ENCODE peak calls at places on chromosomes 6 and 20, in four cellular contexts. L, Y, I and T are unnamed samples.

GRCh38 chr20:21027569-21027968 is 78.6 kb downstream of the LINC00237 start:
- DNase-seq in L (peak; percentile 75), Y (peak; percentile 9), I (no peak), T (peak; percentile 62)

GRCh38 chr6:139037490-139037889 is 8.9 kb downstream of the ABRACL start:
- DNase-seq in L (no peak), Y (no peak), I (no peak), T (no peak)

GRCh38 chr20:36924167-36925045 is 27.1 kb downstream of the SAMHD1 start:
- DNase-seq in L (no peak), Y (peak; percentile 66), I (no peak), T (no peak)

GRCh38 chr6:25942561-25943147 is 12.2 kb upstream of the SLC17A2 start:
- DNase-seq in L (peak; percentile 76), Y (peak; percentile 58), I (no peak), T (peak; percentile 16)

GRCh38 chr6:92263864-92264263 is 1155.5 kb downstream of the EPHA7 start:
- DNase-seq in L (no peak), Y (no peak), I (no peak), T (no peak)

GRCh38 chr6:29941916-29942274 is 437 bp upstream of the HLA-A start:
- DNase-seq in L (no peak), Y (no peak), I (no peak), T (no peak)

GRCh38 chr6:138157986-138158638 is 3.6 kb upstream of the ARFGEF3 start:
- DNase-seq in L (no peak), Y (no peak), I (no peak), T (no peak)

GRCh38 chr20:23595941-23596340 is 9.8 kb downstream of the CST9 start:
- DNase-seq in L (no peak), Y (no peak), I (no peak), T (no peak)

GRCh38 chr20:46602429-46602828 is 48.8 kb downstream of the SLC13A3 start:
- DNase-seq in L (no peak), Y (no peak), I (no peak), T (no peak)

GRCh38 chr6:7561153-7561964 is 19.9 kb downstream of the DSP start:
- DNase-seq in L (peak; percentile 100), Y (peak; percentile 56), I (no peak), T (no peak)

GRCh38 chr20:24489631-24490260 is 20.3 kb downstream of the SYNDIG1 start:
- DNase-seq in L (no peak), Y (no peak), I (no peak), T (no peak)

GRCh38 chr6:35026434-35027222 is 114.5 kb downstream of the TCP11 start:
- DNase-seq in L (no peak), Y (peak; percentile 43), I (no peak), T (no peak)

GRCh38 chr6:154814063-154814462 is 80.8 kb downstream of the SCAF8 start:
- DNase-seq in L (no peak), Y (no peak), I (peak; percentile 52), T (no peak)

GRCh38 chr6:139588076-139588639 is 213.7 kb upstream of the CITED2 start:
- DNase-seq in L (peak; percentile 30), Y (peak; percentile 83), I (no peak), T (no peak)

GRCh38 chr6:157550114-157550989 is 169.4 kb downstream of the ZDHHC14 start:
- DNase-seq in L (no peak), Y (no peak), I (no peak), T (no peak)

GRCh38 chr6:56842602-56843475 is 112.1 kb upstream of the BEND6 start:
- DNase-seq in L (no peak), Y (peak; percentile 16), I (no peak), T (peak; percentile 34)

GRCh38 chr6:152587473-152587872 is 49.7 kb downstream of the SYNE1 start:
- DNase-seq in L (no peak), Y (no peak), I (no peak), T (no peak)

GRCh38 chr6:43383021-43383667 is 13.7 kb upstream of the ZNF318 start:
- DNase-seq in L (no peak), Y (no peak), I (no peak), T (no peak)

GRCh38 chr6:116975600-116975999 is 98.6 kb downstream of the RFX6 start:
- DNase-seq in L (no peak), Y (no peak), I (no peak), T (no peak)

GRCh38 chr6:163354085-163354484 is 60.4 kb upstream of the QKI start:
- DNase-seq in L (no peak), Y (peak; percentile 37), I (no peak), T (no peak)

GRCh38 chr20:62597416-62598115 is 44.7 kb upstream of the SLCO4A1 start:
- DNase-seq in L (no peak), Y (no peak), I (no peak), T (no peak)

GRCh38 chr20:13231031-13231752 is 10.1 kb downstream of the ISM1 start:
- DNase-seq in L (no peak), Y (no peak), I (no peak), T (peak; percentile 19)

GRCh38 chr6:138498575-138499302 is 555 bp downstream of the NHSL1 start:
- DNase-seq in L (peak; percentile 68), Y (no peak), I (no peak), T (no peak)

GRCh38 chr20:25247100-25247665 is 702 bp upstream of the PYGB start:
- DNase-seq in L (peak; percentile 82), Y (peak; percentile 69), I (no peak), T (peak; percentile 87)

DNA sequence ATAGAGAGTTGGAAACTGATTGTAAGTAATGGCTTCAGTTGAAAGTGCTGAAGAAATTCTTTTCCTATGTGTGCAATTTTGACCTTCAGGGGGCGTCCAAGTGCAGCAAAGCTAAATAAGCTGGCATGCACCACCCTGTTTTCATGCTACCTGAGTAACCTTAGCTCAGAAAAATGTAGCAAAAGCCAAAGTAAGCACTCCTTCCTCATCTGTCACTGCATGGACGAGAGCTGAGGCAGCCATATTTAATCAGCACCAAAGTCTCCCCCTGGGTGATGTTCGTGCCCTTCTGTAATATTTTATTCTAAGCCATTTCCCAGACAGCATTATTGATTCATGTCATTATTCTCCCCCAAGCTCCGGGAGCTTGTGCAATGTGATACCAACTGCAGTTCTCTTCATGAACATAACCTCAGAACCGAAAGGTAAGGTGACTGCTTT is 123.1 kb downstream of the RPS12 start:
- DNase-seq in L (peak; percentile 62), Y (peak; percentile 54), I (no peak), T (peak; percentile 8)
- TF ChIP-seq POLR2AphosphoS2 in L (no peak), Y (no peak), I (no peak), T (no peak)

GRCh38 chr20:51815383-51816076 is 13.2 kb upstream of the SALL4 start:
- DNase-seq in L (peak; percentile 53), Y (no peak), I (no peak), T (no peak)
- TF ChIP-seq JUNB in L (no peak), Y (no peak), I (no peak), T (no peak)

GRCh38 chr6:135310291-135310690 is 129.2 kb downstream of the MYB start:
- DNase-seq in L (no peak), Y (no peak), I (no peak), T (no peak)

GRCh38 chr6:135318728-135319469 is 137.8 kb downstream of the MYB start:
- DNase-seq in L (no peak), Y (no peak), I (no peak), T (no peak)

GRCh38 chr6:135311446-135312200 is 130.5 kb downstream of the MYB start:
- DNase-seq in L (no peak), Y (no peak), I (no peak), T (no peak)

GRCh38 chr6:135319819-135320218 is 138.7 kb downstream of the MYB start:
- DNase-seq in L (no peak), Y (no peak), I (no peak), T (no peak)

GRCh38 chr6:135314543-135314942 is 133.4 kb downstream of the MYB start:
- DNase-seq in L (no peak), Y (no peak), I (no peak), T (no peak)
- TF ChIP-seq CTCF in L (no peak), Y (no peak), I (no peak), T (no peak)

GRCh38 chr20:17863577-17864292 is 104.9 kb downstream of the SNX5 start:
- DNase-seq in L (peak; percentile 100), Y (no peak), I (no peak), T (peak; percentile 41)
- TF ChIP-seq POLR2AphosphoS2 in L (peak; percentile 56), Y (no peak), I (no peak), T (no peak)

GRCh38 chr20:7770046-7770445 is 170.2 kb downstream of the HAO1 start:
- DNase-seq in L (no peak), Y (no peak), I (no peak), T (no peak)

GRCh38 chr20:7760261-7761048 is 179.8 kb downstream of the HAO1 start:
- DNase-seq in L (no peak), Y (no peak), I (no peak), T (no peak)

GRCh38 chr20:7770578-7770977 is 169.7 kb downstream of the HAO1 start:
- DNase-seq in L (no peak), Y (no peak), I (peak; percentile 65), T (no peak)

GRCh38 chr20:7765221-7765620 is 175.0 kb downstream of the HAO1 start:
- DNase-seq in L (no peak), Y (no peak), I (no peak), T (no peak)
- TF ChIP-seq JUNB in L (no peak), Y (no peak), I (no peak), T (no peak)

GRCh38 chr20:39829255-39829654 is 859.8 kb downstream of the MAFB start:
- DNase-seq in L (no peak), Y (no peak), I (no peak), T (no peak)
- TF ChIP-seq CTCF in L (no peak), Y (no peak), I (peak; percentile 34), T (no peak)

DNA sequence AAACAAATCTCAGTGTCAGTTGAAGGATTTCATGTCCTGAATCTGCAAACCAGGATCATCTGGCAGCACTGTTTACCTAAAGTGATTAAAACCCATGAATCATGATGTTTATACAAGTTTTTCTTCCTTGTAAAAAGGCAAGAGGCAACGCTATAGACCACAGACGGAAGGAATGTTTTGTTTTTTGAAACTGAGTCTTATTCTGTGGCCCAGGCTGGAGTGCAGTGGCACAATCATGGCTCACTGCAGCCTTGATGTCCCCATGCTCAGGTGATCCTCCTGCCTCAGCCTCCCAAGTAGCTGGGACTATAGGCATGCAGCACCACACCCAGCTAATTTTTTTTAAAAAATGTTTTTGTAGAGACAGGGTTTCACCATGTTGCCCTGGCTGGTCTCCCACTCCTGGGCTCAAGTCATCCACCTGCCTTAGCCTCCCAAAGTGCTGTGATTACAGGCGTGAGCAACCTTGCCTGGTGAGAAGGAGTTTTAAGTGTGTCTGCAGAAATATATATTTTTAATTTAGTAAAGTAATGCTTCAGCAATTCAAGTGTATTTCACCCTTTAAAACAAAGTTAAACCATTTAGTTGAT is 30.0 kb upstream of the SH3BGRL2 start:
- DNase-seq in L (peak; percentile 42), Y (no peak), I (no peak), T (peak; percentile 14)
- TF ChIP-seq POLR2AphosphoS2 in L (no peak), Y (no peak), I (no peak), T (no peak)

GRCh38 chr6:161575508-161576254 is 301.8 kb upstream of the AGPAT4 start:
- DNase-seq in L (no peak), Y (no peak), I (no peak), T (no peak)
- TF ChIP-seq JUNB in L (no peak), Y (no peak), I (no peak), T (no peak)